ENCODE peak calls at places on chromosomes 1 and 21, in four cellular contexts. Q is IMR-90, S is H1, X is H9. O is an unnamed sample.

GRCh38 chr1:111656093-111657017 is 36.8 kb downstream of the RAP1A start:
- DNase-seq in Q (peak), X (no peak), S (no peak), O (peak)

GRCh38 chr1:218585565-218586184 is 240.5 kb downstream of the TGFB2 start:
- DNase-seq in X (peak), Q (peak), S (peak), O (peak)

GRCh38 chr1:228332797-228333738 is 73.6 kb downstream of the TRIM11 start:
- DNase-seq in S (no peak), X (peak), Q (no peak), O (no peak)

GRCh38 chr1:111598534-111598933 is 21.1 kb upstream of the RAP1A start:
- DNase-seq in Q (no peak), S (no peak), X (no peak), O (no peak)

GRCh38 chr1:117590273-117590925 is 15.4 kb upstream of the TENT5C start:
- DNase-seq in Q (peak), X (peak), S (no peak), O (peak)

GRCh38 chr1:166064324-166064926 is 102.4 kb downstream of the FAM78B start:
- DNase-seq in S (no peak), X (no peak), Q (no peak), O (peak)

GRCh38 chr1:47262787-47263413 is 30.9 kb upstream of the TAL1 start:
- DNase-seq in Q (peak), S (peak), X (peak), O (peak)

GRCh38 chr1:194103516-194104246 is 917.3 kb upstream of the B3GALT2 start:
- DNase-seq in X (no peak), Q (no peak), S (no peak), O (no peak)

GRCh38 chr1:42990757-42991346 is 32.2 kb upstream of the SLC2A1 start:
- DNase-seq in Q (no peak), S (no peak), X (no peak), O (no peak)

GRCh38 chr1:230327892-230328284 is 98.2 kb downstream of the PGBD5 start:
- DNase-seq in Q (no peak), X (peak), S (no peak), O (peak)

GRCh38 chr1:23168079-23168461 is 586 bp downstream of the LUZP1 start:
- DNase-seq in X (peak), Q (no peak), S (no peak), O (no peak)

GRCh38 chr1:11538886-11539285 is 59.9 kb downstream of the DISP3 start:
- DNase-seq in Q (no peak), X (no peak), S (no peak), O (no peak)

DNA sequence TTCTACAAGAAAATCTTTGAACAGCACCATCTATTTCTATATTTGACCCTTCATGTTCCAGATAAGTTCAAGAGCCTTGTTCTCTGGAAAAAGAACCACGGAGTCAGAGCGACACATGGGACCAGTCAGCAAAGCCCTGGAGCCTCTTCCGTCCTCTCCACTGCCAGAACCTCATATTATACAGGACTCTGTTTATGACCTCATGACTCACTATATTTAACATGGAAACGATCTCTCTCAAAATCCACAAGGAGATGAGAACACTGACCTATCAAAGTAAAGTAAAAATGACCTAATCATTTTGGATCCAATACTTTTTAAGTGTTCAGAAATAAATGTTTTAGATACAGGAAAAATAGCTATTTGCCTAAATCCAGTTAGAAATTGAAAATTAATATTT is 124.6 kb upstream of the KRTAP19-8 start:
- DNase-seq in Q (peak), S (no peak), X (no peak), O (no peak)
- H4K5ac ChIP-seq in Q (no peak), S (no peak), X (no peak), O (no peak)

DNA sequence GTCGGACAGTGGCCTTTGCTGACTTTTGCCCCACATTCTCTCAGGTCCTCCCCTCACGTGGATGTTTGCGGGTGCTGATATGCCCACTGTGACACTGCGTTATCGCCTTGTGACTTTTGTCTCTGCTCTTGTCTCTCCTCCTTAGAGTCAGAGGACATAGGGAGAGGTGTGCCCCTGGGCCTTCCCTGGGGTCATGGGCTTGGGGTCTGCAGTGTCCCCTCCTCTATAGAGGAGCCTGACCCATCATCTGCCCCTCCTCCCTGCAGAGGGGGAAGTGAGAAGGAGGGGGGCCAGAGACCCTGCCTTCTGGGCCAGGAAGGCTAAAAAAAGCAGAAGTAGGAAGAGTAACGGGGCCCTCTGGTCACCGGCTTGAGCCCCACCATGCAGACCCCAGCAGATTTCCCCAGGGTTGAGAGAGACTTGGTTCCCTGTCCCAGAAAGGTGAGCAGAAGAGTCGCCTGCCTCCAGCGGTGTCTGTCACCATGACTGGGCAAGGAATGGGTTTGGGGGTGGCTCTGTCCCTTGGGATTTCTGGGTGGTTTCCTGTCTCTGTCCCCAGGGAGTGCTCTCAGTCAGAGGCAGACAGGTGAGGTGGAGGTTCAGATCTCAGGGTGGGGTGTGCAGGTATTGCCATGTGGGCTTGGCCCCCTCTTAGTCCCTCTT is 13.4 kb downstream of the RPS6KA1 start:
- DNase-seq in X (no peak), Q (no peak), S (no peak), O (no peak)
- H3K9ac ChIP-seq in X (no peak), Q (no peak), S (no peak), O (no peak)

GRCh38 chr1:95002657-95003432 is 69.9 kb downstream of the ALG14 start:
- DNase-seq in Q (peak), S (no peak), X (no peak), O (peak)
- H3K56ac ChIP-seq in Q (no peak), S (no peak), X (no peak), O (peak)

GRCh38 chr1:202892501-202892900 is 3.6 kb upstream of the RABIF start:
- DNase-seq in X (no peak), S (no peak), Q (no peak), O (no peak)

GRCh38 chr1:202890392-202890791 is 1.4 kb upstream of the RABIF start:
- DNase-seq in X (no peak), Q (no peak), S (no peak), O (no peak)

GRCh38 chr1:202888507-202889360 is at the start of gene RABIF:
- DNase-seq in S (peak), Q (peak), X (peak), O (peak)

DNA sequence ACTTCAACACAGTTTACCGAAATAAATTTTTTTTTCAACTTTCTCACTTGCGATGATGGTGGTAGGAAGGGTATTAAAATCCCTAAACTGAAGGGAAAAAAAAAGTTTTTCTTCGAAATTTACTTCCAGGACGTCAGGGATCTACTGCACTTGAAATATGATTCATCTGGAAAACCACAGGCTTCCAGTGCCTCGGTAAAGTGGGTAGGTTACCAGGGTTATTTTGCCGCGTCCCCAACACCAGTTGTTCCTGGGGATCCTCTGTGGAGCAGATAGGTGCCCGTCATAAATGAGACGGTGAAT is 794 bp downstream of the RABIF start:
- DNase-seq in S (no peak), Q (peak), X (no peak), O (no peak)
- H4K5ac ChIP-seq in S (peak), Q (no peak), X (no peak), O (no peak)

O was measured in mesendoderm.